ENCODE peak calls at places on chromosomes 5 and 9, in nine cellular contexts. S, C, K, X, O, V, I, B and P are unnamed samples.
A peak's percentile ranks its signal among the peaks of the same experiment; 100 is the strongest.

GRCh38 chr9:94922691-94923107 is 196.2 kb downstream of the AOPEP start:
- DNase-seq in S (peak; percentile 2), C (no peak), K (no peak), X (no peak), O (no peak), V (no peak), I (no peak), B (peak; percentile 34), P (no peak)

GRCh38 chr5:123285122-123286011 is 137.8 kb downstream of the CEP120 start:
- DNase-seq in S (no peak), C (no peak), K (no peak), X (no peak), O (peak; percentile 54), V (peak; percentile 38), I (no peak), B (peak; percentile 36), P (peak; percentile 13)

GRCh38 chr5:55303238-55303690 is 4.2 kb downstream of the DHX29 start:
- DNase-seq in S (no peak), C (no peak), K (peak; percentile 85), X (no peak), O (no peak), V (no peak), I (no peak), B (no peak), P (no peak)

GRCh38 chr5:138677782-138678181 is 75.4 kb upstream of the CTNNA1 start:
- DNase-seq in S (no peak), C (no peak), K (no peak), X (no peak), O (no peak), V (no peak), I (no peak), B (no peak), P (no peak)

GRCh38 chr5:16983022-16983639 is 47.0 kb upstream of the MYO10 start:
- DNase-seq in S (no peak), C (no peak), K (no peak), X (no peak), O (no peak), V (no peak), I (no peak), B (no peak), P (no peak)

GRCh38 chr5:74394924-74395880 is 245.3 kb downstream of the ENC1 start:
- DNase-seq in S (peak; percentile 39), C (no peak), K (no peak), X (no peak), O (peak; percentile 25), V (peak; percentile 83), I (no peak), B (no peak), P (no peak)

GRCh38 chr5:131607903-131608540 is 27.0 kb downstream of the RAPGEF6 start:
- DNase-seq in S (no peak), C (no peak), K (no peak), X (no peak), O (no peak), V (no peak), I (no peak), B (no peak), P (no peak)

GRCh38 chr9:90107021-90107771 is 502.4 kb downstream of the GADD45G start:
- DNase-seq in S (no peak), C (peak; percentile 79), K (peak; percentile 20), X (no peak), O (no peak), V (no peak), I (no peak), B (peak; percentile 48), P (no peak)

GRCh38 chr9:129761901-129762359 is 9.1 kb upstream of the PTGES start:
- DNase-seq in S (no peak), C (no peak), K (no peak), X (no peak), O (no peak), V (no peak), I (no peak), B (no peak), P (no peak)

GRCh38 chr5:125411163-125412050 is 665.0 kb upstream of the ZNF608 start:
- DNase-seq in S (peak; percentile 16), C (peak; percentile 29), K (no peak), X (no peak), O (no peak), V (no peak), I (no peak), B (peak; percentile 29), P (no peak)

GRCh38 chr9:2686884-2687283 is 30.4 kb upstream of the KCNV2 start:
- DNase-seq in S (no peak), C (no peak), K (no peak), X (no peak), O (no peak), V (peak; percentile 12), I (no peak), B (no peak), P (no peak)

GRCh38 chr9:36748322-36748899 is 175.7 kb downstream of the MELK start:
- DNase-seq in S (peak; percentile 47), C (peak; percentile 22), K (peak; percentile 15), X (peak; percentile 51), O (peak; percentile 82), V (peak; percentile 77), I (no peak), B (peak; percentile 39), P (peak; percentile 70)

GRCh38 chr5:16935271-16936149 is 578 bp downstream of the MYO10 start:
- DNase-seq in S (no peak), C (peak; percentile 34), K (no peak), X (peak; percentile 38), O (peak; percentile 53), V (peak; percentile 69), I (peak; percentile 4), B (peak; percentile 56), P (peak; percentile 14)

GRCh38 chr9:72882117-72882775 is 70.6 kb downstream of the ALDH1A1 start:
- DNase-seq in S (no peak), C (peak; percentile 73), K (no peak), X (no peak), O (no peak), V (no peak), I (no peak), B (peak; percentile 17), P (no peak)

GRCh38 chr9:133701321-133701980 is 36.7 kb downstream of the SARDH start:
- DNase-seq in S (peak; percentile 53), C (no peak), K (no peak), X (peak; percentile 71), O (no peak), V (peak; percentile 6), I (no peak), B (peak; percentile 29), P (no peak)

DNA sequence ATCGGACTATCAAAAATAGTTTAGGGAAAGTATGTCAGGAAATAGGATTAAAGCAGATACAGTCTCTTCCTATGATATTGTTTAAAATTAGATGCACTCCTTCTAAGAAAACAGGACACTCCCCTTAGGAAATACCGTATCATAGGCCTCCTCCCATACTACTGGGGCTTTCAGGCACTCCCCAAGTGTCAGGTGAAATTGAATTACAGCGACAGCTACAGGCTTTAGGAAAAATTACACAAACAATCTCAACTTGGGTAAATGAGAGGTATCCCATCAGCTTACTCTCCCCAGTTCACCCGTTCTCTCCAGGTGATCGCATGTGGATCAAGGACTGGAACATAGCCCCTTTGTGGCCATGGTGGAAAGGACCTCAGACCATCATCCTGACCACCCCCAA is 110.4 kb upstream of the EPB41L4A start:
- DNase-seq in S (peak; percentile 24), C (no peak), K (no peak), X (no peak), O (no peak), V (no peak), I (no peak), B (no peak), P (no peak)
- TF ChIP-seq CTCF in S (peak; percentile 65), C (peak; percentile 57), K (peak; percentile 13), X (no peak), O (no peak), V (peak; percentile 13), I (peak; percentile 36), B (no peak), P (peak; percentile 54)

DNA sequence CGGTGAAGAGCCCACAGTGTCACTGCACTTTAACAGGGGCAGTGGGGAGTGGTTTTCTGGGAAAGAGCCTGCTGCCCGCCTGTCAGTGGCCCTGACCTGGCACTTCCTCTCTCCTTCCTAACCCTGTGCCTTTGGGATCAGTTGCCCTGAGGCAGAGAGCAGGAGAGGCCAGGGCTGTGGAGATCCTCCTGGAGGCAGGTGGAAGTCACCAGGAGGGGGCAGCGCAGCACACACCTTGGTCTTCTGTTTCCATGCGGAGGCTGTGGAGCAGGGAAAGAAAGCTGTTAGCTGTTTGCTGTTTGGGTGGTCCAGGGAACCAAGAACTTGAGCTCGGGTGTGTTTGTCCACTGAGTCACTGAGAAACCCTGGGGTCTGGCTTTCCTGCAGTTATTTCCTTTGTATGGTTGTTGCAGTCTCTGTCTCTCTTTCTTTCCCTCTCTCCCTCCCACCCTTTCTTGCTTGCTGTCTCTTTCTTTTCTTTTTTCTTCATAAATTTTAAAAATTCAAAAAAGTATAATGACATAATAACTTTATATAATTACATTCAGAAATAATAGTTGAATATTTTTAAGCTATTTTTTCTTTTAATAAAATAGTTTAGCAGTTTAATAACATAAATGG is 28.1 kb downstream of the NTRK2 start:
- DNase-seq in S (peak; percentile 22), C (peak; percentile 67), K (peak; percentile 66), X (peak; percentile 70), O (peak; percentile 79), V (peak; percentile 92), I (no peak), B (peak; percentile 69), P (peak; percentile 59)
- TF ChIP-seq CTCF in S (peak; percentile 70), C (peak; percentile 82), K (peak; percentile 83), X (peak; percentile 53), O (peak; percentile 57), V (peak; percentile 70), I (peak; percentile 66), B (no peak), P (peak; percentile 79)

GRCh38 chr5:96809898-96810297 is 2.2 kb upstream of the ERAP1 start:
- DNase-seq in S (no peak), C (no peak), K (no peak), X (peak; percentile 68), O (no peak), V (no peak), I (no peak), B (no peak), P (no peak)

GRCh38 chr5:96808868-96809558 is 1.3 kb upstream of the ERAP1 start:
- DNase-seq in S (no peak), C (no peak), K (no peak), X (no peak), O (no peak), V (no peak), I (no peak), B (no peak), P (no peak)

GRCh38 chr5:96808541-96808828 is 740 bp upstream of the ERAP1 start:
- DNase-seq in S (no peak), C (no peak), K (no peak), X (no peak), O (no peak), V (no peak), I (no peak), B (no peak), P (no peak)

GRCh38 chr5:96812851-96813250 is 5.1 kb upstream of the ERAP1 start:
- DNase-seq in S (no peak), C (no peak), K (no peak), X (no peak), O (no peak), V (no peak), I (no peak), B (no peak), P (no peak)

GRCh38 chr5:96807099-96807654 is 568 bp downstream of the ERAP1 start:
- DNase-seq in S (peak; percentile 55), C (peak; percentile 82), K (no peak), X (peak; percentile 49), O (peak; percentile 64), V (no peak), I (peak; percentile 10), B (peak; percentile 86), P (peak; percentile 52)
- TF ChIP-seq CTCF in S (no peak), C (no peak), K (no peak), X (no peak), O (no peak), V (no peak), I (no peak), B (no peak), P (no peak)

GRCh38 chr5:140882591-140882899 is 621 bp downstream of the PCDHA13 start:
- DNase-seq in S (no peak), C (no peak), K (no peak), X (no peak), O (peak; percentile 54), V (peak; percentile 69), I (no peak), B (no peak), P (no peak)
- TF ChIP-seq CTCF in S (peak; percentile 49), C (no peak), K (no peak), X (no peak), O (peak; percentile 39), V (peak; percentile 21), I (no peak), B (no peak), P (peak; percentile 30)